ENCODE peak calls at places on chromosomes 7 and 10, in five cellular contexts. O, Y, R, A and U are unnamed samples.

GRCh38 chr10:103835121-103836045 is 20.0 kb downstream of the SH3PXD2A start:
- DNase-seq in Y (peak), R (no peak), O (no peak), A (peak), U (no peak)

GRCh38 chr10:118447478-118447877 is 105.4 kb upstream of the FAM204A start:
- DNase-seq in R (no peak), O (no peak), Y (no peak), A (no peak), U (no peak)

GRCh38 chr10:52818019-52818418 is 45.4 kb upstream of the MBL2 start:
- DNase-seq in O (peak), R (no peak), Y (peak), A (no peak), U (peak)

GRCh38 chr7:35747611-35748010 is 52.7 kb upstream of the HERPUD2 start:
- DNase-seq in R (no peak), Y (no peak), O (no peak), A (no peak), U (no peak)

GRCh38 chr10:75547391-75548298 is 116.2 kb downstream of the LRMDA start:
- DNase-seq in O (no peak), R (no peak), Y (peak), A (no peak), U (no peak)

GRCh38 chr10:114499630-114500190 is 95.4 kb upstream of the AFAP1L2 start:
- DNase-seq in A (no peak), Y (no peak), O (no peak), R (no peak), U (no peak)

GRCh38 chr10:49526624-49527023 is 12.3 kb downstream of the ERCC6 start:
- DNase-seq in A (no peak), O (no peak), Y (no peak), R (no peak), U (no peak)

GRCh38 chr7:44979481-44980392 is 922 bp upstream of the MYO1G start:
- DNase-seq in Y (no peak), A (no peak), O (no peak), R (no peak), U (no peak)

GRCh38 chr7:149879271-149879711 is 5.5 kb downstream of the ATP6V0E2 start:
- DNase-seq in R (peak), A (no peak), Y (no peak), O (no peak), U (no peak)

GRCh38 chr10:22442063-22442462 is 96.8 kb downstream of the SPAG6 start:
- DNase-seq in O (no peak), Y (no peak), R (no peak), A (no peak), U (no peak)

GRCh38 chr10:89836840-89837172 is 135.4 kb downstream of the KIF20B start:
- DNase-seq in R (no peak), Y (no peak), O (no peak), A (no peak), U (no peak)

GRCh38 chr7:15950299-15950698 is 263.8 kb upstream of the MEOX2 start:
- DNase-seq in A (no peak), O (no peak), R (no peak), Y (no peak), U (no peak)

GRCh38 chr7:105664816-105665525 is 83.7 kb upstream of the EFCAB10 start:
- DNase-seq in A (no peak), R (peak), O (no peak), Y (peak), U (no peak)

GRCh38 chr10:20299037-20299557 is 482.9 kb downstream of the PLXDC2 start:
- DNase-seq in Y (peak), O (no peak), R (no peak), A (no peak), U (no peak)

GRCh38 chr10:57952741-57953140 is 315.0 kb downstream of the IPMK start:
- DNase-seq in R (no peak), A (peak), O (no peak), Y (peak), U (no peak)

GRCh38 chr7:6346581-6346980 is 74.2 kb upstream of the CYTH3 start:
- DNase-seq in Y (no peak), O (no peak), R (peak), A (no peak), U (no peak)

GRCh38 chr10:5089869-5090268 is 4.3 kb upstream of the AKR1C3 start:
- DNase-seq in Y (peak), O (no peak), A (no peak), R (peak), U (no peak)

GRCh38 chr7:47402941-47403340 is 179.0 kb downstream of the TNS3 start:
- DNase-seq in O (no peak), R (no peak), A (no peak), Y (no peak), U (no peak)

GRCh38 chr10:121510201-121510771 is 88.0 kb downstream of the FGFR2 start:
- DNase-seq in O (no peak), A (peak), Y (no peak), R (no peak), U (no peak)

GRCh38 chr10:58531084-58531695 is 18.5 kb downstream of the BICC1 start:
- DNase-seq in Y (peak), R (peak), A (peak), O (no peak), U (peak)

GRCh38 chr10:65341323-65341922 is 1584.4 kb upstream of the LRRTM3 start:
- DNase-seq in O (no peak), Y (peak), R (no peak), A (no peak), U (no peak)

GRCh38 chr10:105586451-105587098 is 945.5 kb downstream of the SORCS3 start:
- DNase-seq in Y (peak), R (no peak), A (no peak), O (no peak), U (no peak)

GRCh38 chr10:105585753-105586152 is 944.7 kb downstream of the SORCS3 start:
- DNase-seq in A (peak), R (no peak), Y (peak), O (no peak), U (no peak)

GRCh38 chr10:105585215-105585614 is 944.1 kb downstream of the SORCS3 start:
- DNase-seq in A (no peak), O (no peak), Y (no peak), R (no peak), U (no peak)
- H2BK12ac ChIP-seq in A (no peak), O (peak), Y (no peak), R (no peak), U (no peak)

GRCh38 chr10:123562387-123562786 is 103.8 kb upstream of the GPR26 start:
- DNase-seq in Y (no peak), A (no peak), R (peak), O (no peak), U (no peak)

GRCh38 chr10:123559823-123560092 is 106.4 kb upstream of the GPR26 start:
- DNase-seq in O (no peak), R (peak), Y (no peak), A (no peak), U (no peak)

GRCh38 chr10:123559066-123559822 is 106.9 kb upstream of the GPR26 start:
- DNase-seq in R (peak), Y (peak), A (peak), O (peak), U (peak)

GRCh38 chr10:123560301-123561144 is 105.6 kb upstream of the GPR26 start:
- DNase-seq in A (no peak), O (no peak), Y (no peak), R (peak), U (no peak)

GRCh38 chr10:123561145-123561448 is 105.1 kb upstream of the GPR26 start:
- DNase-seq in Y (no peak), R (peak), A (no peak), O (no peak), U (no peak)
- H2BK12ac ChIP-seq in Y (no peak), R (no peak), A (no peak), O (no peak), U (no peak)

GRCh38 chr7:82633592-82633991 is 190.0 kb upstream of the CACNA2D1 start:
- DNase-seq in O (no peak), A (no peak), Y (no peak), R (no peak), U (no peak)
- H2BK12ac ChIP-seq in O (no peak), A (no peak), Y (no peak), R (no peak), U (no peak)

DNA sequence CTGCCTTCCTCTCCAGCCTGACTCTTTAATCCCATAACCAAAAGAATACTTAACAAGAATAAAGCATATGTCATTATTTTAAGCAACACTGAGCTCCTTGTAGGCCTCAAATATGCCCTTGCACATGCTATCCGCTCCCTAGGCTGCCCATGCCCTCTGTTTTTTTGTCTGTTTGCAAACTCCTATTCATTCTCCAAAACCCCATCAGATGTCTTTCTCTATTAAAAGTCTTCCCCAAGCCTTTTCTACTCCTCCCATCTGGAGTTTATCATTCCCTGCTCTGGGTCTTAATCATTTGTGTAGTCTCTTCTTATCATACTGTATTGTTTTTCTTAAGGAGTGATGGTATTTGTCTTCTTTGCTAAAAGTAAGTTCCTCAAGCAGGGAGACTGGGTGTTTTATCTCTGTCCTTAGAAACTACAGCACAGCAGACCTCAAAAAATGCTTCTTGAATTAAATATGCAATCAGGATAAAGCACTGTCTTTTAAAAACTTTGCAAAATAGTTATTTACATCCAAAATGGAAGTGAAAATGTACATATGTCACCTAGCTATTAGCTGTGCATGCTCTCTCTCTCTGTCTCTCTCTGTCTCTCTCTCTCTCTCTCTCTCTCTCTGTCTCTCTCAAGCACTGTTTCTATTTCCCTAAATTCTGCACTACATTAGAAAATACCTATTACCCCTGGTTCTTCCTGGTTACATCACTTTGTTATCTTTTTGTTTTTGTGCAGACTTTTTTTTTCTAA is 56.5 kb upstream of the OPALIN start:
- DNase-seq in R (no peak), A (no peak), O (no peak), Y (no peak), U (no peak)
- H2BK12ac ChIP-seq in R (no peak), A (no peak), O (no peak), Y (no peak), U (no peak)

GRCh38 chr7:78864339-78864738 is 589.1 kb downstream of the MAGI2 start:
- DNase-seq in Y (no peak), A (no peak), R (no peak), O (no peak), U (no peak)

GRCh38 chr7:78863248-78863647 is 590.2 kb downstream of the MAGI2 start:
- DNase-seq in O (no peak), A (no peak), Y (no peak), R (no peak), U (peak)
- H2BK12ac ChIP-seq in O (no peak), A (peak), Y (no peak), R (no peak), U (no peak)

GRCh38 chr7:134945711-134946110 is 40.6 kb upstream of the AGBL3 start:
- DNase-seq in Y (no peak), O (no peak), R (no peak), A (no peak), U (no peak)
- H2BK12ac ChIP-seq in Y (no peak), O (no peak), R (no peak), A (no peak), U (no peak)

GRCh38 chr7:1646957-1647891 is 22.9 kb upstream of the ELFN1 start:
- DNase-seq in A (no peak), Y (no peak), R (no peak), O (no peak), U (no peak)
- H2BK12ac ChIP-seq in A (no peak), Y (no peak), R (no peak), O (no peak), U (no peak)

GRCh38 chr7:123673137-123673732 is 17.6 kb downstream of the LMOD2 start:
- DNase-seq in O (no peak), A (no peak), Y (no peak), R (no peak), U (no peak)
- H2BK12ac ChIP-seq in O (no peak), A (no peak), Y (no peak), R (no peak), U (no peak)

GRCh38 chr10:128065881-128066534 is 60.2 kb downstream of the MKI67 start:
- DNase-seq in O (no peak), R (no peak), A (no peak), Y (no peak), U (no peak)
- H2BK12ac ChIP-seq in O (no peak), R (no peak), A (no peak), Y (peak), U (no peak)